ENCODE peak calls at places on chromosome 15, in six cellular contexts. S is dorsolateral prefrontal cortex, U is OCI-LY7, B is transverse colon, A is HFF-Myc, Y is left ventricle myocardium inferior. K is an unnamed sample.

GRCh38 chr15:72318408-72318942 is 1.5 kb downstream of the CELF6 start:
- DNase-seq in S (no peak), U (no peak), B (no peak), A (no peak), Y (no peak), K (no peak)

GRCh38 chr15:90862964-90863721 is 5.2 kb upstream of the FURIN start:
- DNase-seq in S (no peak), U (no peak), B (no peak), A (no peak), Y (no peak), K (no peak)

GRCh38 chr15:60546764-60547163 is 67.8 kb upstream of the ICE2 start:
- DNase-seq in S (no peak), U (no peak), B (no peak), A (no peak), Y (no peak), K (no peak)

GRCh38 chr15:52709172-52709979 is 30.2 kb upstream of the ATOSA start:
- DNase-seq in S (no peak), U (peak), B (peak), A (no peak), Y (no peak), K (no peak)

GRCh38 chr15:98954411-98954810 is 53.2 kb downstream of the PGPEP1L start:
- DNase-seq in S (peak), U (no peak), B (peak), A (peak), Y (peak), K (peak)

GRCh38 chr15:75995611-75996010 is 16.6 kb downstream of the NRG4 start:
- DNase-seq in S (no peak), U (no peak), B (no peak), A (no peak), Y (no peak), K (no peak)

GRCh38 chr15:47997170-47997569 is 123.6 kb upstream of the SLC24A5 start:
- DNase-seq in S (no peak), U (no peak), B (no peak), A (no peak), Y (no peak), K (no peak)

GRCh38 chr15:78085928-78086327 is 6.4 kb upstream of the SH2D7 start:
- DNase-seq in S (no peak), U (no peak), B (no peak), A (no peak), Y (no peak), K (peak)

GRCh38 chr15:99441427-99441766 is 124.4 kb upstream of the MEF2A start:
- DNase-seq in S (no peak), U (no peak), B (no peak), A (no peak), Y (no peak), K (no peak)

GRCh38 chr15:77032647-77033416 is 37.9 kb downstream of the PSTPIP1 start:
- DNase-seq in S (peak), U (no peak), B (peak), A (no peak), Y (no peak), K (no peak)

GRCh38 chr15:90286678-90287077 is 21.2 kb downstream of the NGRN start:
- DNase-seq in S (no peak), U (peak), B (no peak), A (no peak), Y (no peak), K (peak)

GRCh38 chr15:25763206-25763880 is 99.8 kb downstream of the ATP10A start:
- DNase-seq in S (no peak), U (no peak), B (no peak), A (no peak), Y (no peak), K (no peak)

GRCh38 chr15:60520825-60521368 is 42.0 kb upstream of the ICE2 start:
- DNase-seq in S (no peak), U (peak), B (peak), A (peak), Y (peak), K (peak)

GRCh38 chr15:41983221-41983620 is 10.9 kb upstream of the EHD4 start:
- DNase-seq in S (no peak), U (no peak), B (no peak), A (no peak), Y (no peak), K (no peak)

GRCh38 chr15:71201471-71201870 is 86.2 kb downstream of the THSD4 start:
- DNase-seq in S (no peak), U (no peak), B (peak), A (no peak), Y (no peak), K (no peak)

GRCh38 chr15:70111203-70112017 is 13.7 kb upstream of the TLE3 start:
- DNase-seq in S (peak), U (peak), B (peak), A (peak), Y (peak), K (peak)

GRCh38 chr15:50059883-50060282 is 59.1 kb downstream of the ATP8B4 start:
- DNase-seq in S (no peak), U (no peak), B (no peak), A (no peak), Y (peak), K (no peak)

GRCh38 chr15:68695061-68695595 is 116.3 kb downstream of the CORO2B start:
- DNase-seq in S (no peak), U (no peak), B (no peak), A (no peak), Y (no peak), K (no peak)

GRCh38 chr15:68694111-68694510 is 115.3 kb downstream of the CORO2B start:
- DNase-seq in S (no peak), U (no peak), B (no peak), A (no peak), Y (no peak), K (no peak)

GRCh38 chr15:68687136-68687735 is 108.4 kb downstream of the CORO2B start:
- DNase-seq in S (no peak), U (no peak), B (no peak), A (no peak), Y (no peak), K (no peak)

GRCh38 chr15:68693071-68693470 is 114.3 kb downstream of the CORO2B start:
- DNase-seq in S (no peak), U (no peak), B (no peak), A (no peak), Y (no peak), K (peak)

DNA sequence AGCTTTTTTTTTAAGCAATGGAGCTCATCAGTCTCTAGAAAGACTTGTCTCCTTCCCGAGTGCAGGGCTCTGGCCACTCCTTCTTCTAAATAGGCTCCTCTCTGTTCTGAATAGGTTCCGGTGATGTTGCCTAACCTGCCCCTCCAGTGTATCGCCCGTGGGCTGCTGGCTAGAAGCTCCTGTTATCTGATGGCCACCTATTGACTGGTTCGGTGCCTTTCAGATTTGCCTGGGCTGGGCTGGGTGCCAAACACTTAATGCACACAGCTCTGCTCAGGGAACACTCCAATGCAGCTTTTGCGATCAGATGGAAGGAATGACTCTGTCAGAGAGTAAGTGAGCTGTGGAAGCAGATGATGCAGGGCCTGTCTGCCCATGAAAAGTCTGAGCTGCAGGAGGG is 112.9 kb downstream of the CORO2B start:
- DNase-seq in S (no peak), U (no peak), B (no peak), A (no peak), Y (no peak), K (no peak)
- H3K4me3 ChIP-seq in S (no peak), U (no peak), B (no peak), A (no peak), Y (no peak), K (no peak)

GRCh38 chr15:85274315-85275050 is 105.9 kb upstream of the AKAP13 start:
- DNase-seq in S (no peak), U (no peak), B (no peak), A (no peak), Y (no peak), K (no peak)
- TF ChIP-seq CTCF in S (no peak), U (no peak), B (no peak), A (no peak), Y (no peak), K (no peak)

DNA sequence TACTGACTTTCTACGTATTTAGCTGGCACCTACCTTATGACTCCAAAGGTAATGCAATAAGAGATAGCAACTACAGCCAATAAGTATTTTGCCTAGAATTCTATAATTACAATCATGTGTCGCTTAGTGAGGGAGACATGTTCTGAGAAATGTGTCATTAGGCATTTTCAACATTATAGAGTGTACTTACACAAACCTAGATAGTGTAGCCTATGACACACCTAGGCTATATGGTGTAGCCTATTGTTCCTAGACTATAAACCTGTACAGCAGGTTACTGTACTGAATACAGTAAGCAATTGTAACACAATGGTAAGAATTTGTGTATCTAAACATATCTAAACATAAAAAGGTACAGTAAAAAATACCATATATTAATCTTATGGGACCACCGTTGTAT is 363.4 kb upstream of the DPH6 start:
- DNase-seq in S (no peak), U (no peak), B (no peak), A (no peak), Y (no peak), K (no peak)
- H3K4me3 ChIP-seq in S (no peak), U (no peak), B (no peak), A (no peak), Y (no peak), K (no peak)

GRCh38 chr15:65029736-65030208 is 333 bp upstream of the MTFMT start:
- DNase-seq in S (no peak), U (no peak), B (no peak), A (no peak), Y (no peak), K (no peak)

GRCh38 chr15:65034719-65035118 is 5.3 kb upstream of the MTFMT start:
- DNase-seq in S (no peak), U (no peak), B (no peak), A (no peak), Y (no peak), K (no peak)

GRCh38 chr15:65037279-65037678 is 7.8 kb upstream of the MTFMT start:
- DNase-seq in S (no peak), U (no peak), B (no peak), A (no peak), Y (no peak), K (no peak)

GRCh38 chr15:65032823-65033537 is 3.5 kb upstream of the MTFMT start:
- DNase-seq in S (peak), U (peak), B (peak), A (no peak), Y (peak), K (peak)

GRCh38 chr15:65033659-65034269 is 4.3 kb upstream of the MTFMT start:
- DNase-seq in S (no peak), U (peak), B (peak), A (peak), Y (no peak), K (peak)
- TF ChIP-seq CTCF in S (peak), U (peak), B (peak), A (peak), Y (peak), K (peak)

GRCh38 chr15:96409231-96410138 is 79.0 kb downstream of the NR2F2 start:
- DNase-seq in S (no peak), U (no peak), B (peak), A (no peak), Y (no peak), K (no peak)

GRCh38 chr15:96406701-96407100 is 76.2 kb downstream of the NR2F2 start:
- DNase-seq in S (no peak), U (no peak), B (no peak), A (no peak), Y (no peak), K (no peak)

GRCh38 chr15:96407482-96407881 is 77.0 kb downstream of the NR2F2 start:
- DNase-seq in S (no peak), U (no peak), B (no peak), A (no peak), Y (no peak), K (no peak)

GRCh38 chr15:96410175-96411055 is 79.9 kb downstream of the NR2F2 start:
- DNase-seq in S (no peak), U (no peak), B (no peak), A (no peak), Y (no peak), K (peak)

DNA sequence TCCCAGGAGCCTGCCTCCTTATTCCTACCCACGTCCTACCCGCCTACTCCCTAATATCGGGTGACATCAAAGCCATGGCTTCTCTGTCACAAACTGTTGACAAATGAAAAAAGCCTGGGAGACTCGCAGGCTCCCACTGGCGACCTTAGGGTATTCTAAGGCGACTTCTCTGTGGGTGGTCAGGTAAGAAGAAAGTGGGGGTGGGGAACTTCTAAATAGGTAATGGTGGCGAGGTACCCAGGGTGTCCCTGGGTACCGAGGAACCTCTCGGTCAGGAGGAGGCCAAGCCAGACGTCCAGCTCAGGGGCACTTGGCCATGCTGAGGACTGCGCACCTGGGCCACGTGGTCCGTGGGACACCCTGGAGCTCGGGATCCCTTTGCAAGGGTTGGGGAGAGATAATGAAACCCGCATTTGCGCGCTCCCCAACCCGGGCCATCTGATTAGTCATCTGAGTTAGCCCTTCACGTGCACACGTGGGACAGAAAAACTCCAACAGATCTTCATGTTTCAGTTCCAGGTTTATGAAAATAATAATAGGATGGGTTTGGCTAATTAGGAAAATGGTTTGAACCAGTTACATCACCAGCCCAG is 78.2 kb downstream of the NR2F2 start:
- DNase-seq in S (no peak), U (no peak), B (no peak), A (no peak), Y (no peak), K (no peak)
- H3K4me3 ChIP-seq in S (peak), U (no peak), B (no peak), A (no peak), Y (peak), K (no peak)

GRCh38 chr15:39922450-39923092 is 2.5 kb upstream of the GPR176 start:
- DNase-seq in S (no peak), U (no peak), B (no peak), A (no peak), Y (no peak), K (peak)

GRCh38 chr15:39926526-39926925 is 6.5 kb upstream of the GPR176 start:
- DNase-seq in S (no peak), U (no peak), B (no peak), A (no peak), Y (no peak), K (no peak)

GRCh38 chr15:39924437-39924836 is 4.4 kb upstream of the GPR176 start:
- DNase-seq in S (no peak), U (no peak), B (no peak), A (no peak), Y (no peak), K (no peak)

GRCh38 chr15:39921274-39921638 is 1.2 kb upstream of the GPR176 start:
- DNase-seq in S (no peak), U (no peak), B (no peak), A (no peak), Y (no peak), K (no peak)

GRCh38 chr15:39925112-39925830 is 5.2 kb upstream of the GPR176 start:
- DNase-seq in S (no peak), U (no peak), B (no peak), A (no peak), Y (no peak), K (peak)
- TF ChIP-seq CTCF in S (no peak), U (no peak), B (no peak), A (no peak), Y (no peak), K (no peak)

K was measured in astrocyte of the spinal cord.